ENCODE peak calls at places on chromosomes 12 and 14, in five cellular contexts. A is activated B cell treated with CpG ODN at 0.5 μM for 24 hours; X is activated CD4-positive, alpha-beta T cell treated with anti-CD3 and anti-CD28 coated beads, Interleukin-2, amount 10 ng/mL, durations not matched to agents 24 days and 14 days; D is hypothalamus; C is coronary artery. B is an unnamed sample.

GRCh38 chr14:50739186-50739585 is 71.1 kb upstream of the SAV1 start:
- DNase-seq in A (no peak), X (no peak), D (no peak), C (no peak), B (no peak)

GRCh38 chr12:108570743-108571603 is 8.6 kb downstream of the ISCU start:
- DNase-seq in A (no peak), X (no peak), D (no peak), C (no peak), B (no peak)

GRCh38 chr12:57162541-57163125 is 15.2 kb upstream of the LRP1-AS start:
- DNase-seq in A (no peak), X (no peak), D (no peak), C (no peak), B (no peak)

GRCh38 chr14:50432131-50432530 is 35.5 kb upstream of the CDKL1 start:
- DNase-seq in A (no peak), X (no peak), D (no peak), C (no peak), B (no peak)

GRCh38 chr12:103858953-103859601 is 18.0 kb upstream of the NT5DC3 start:
- DNase-seq in A (no peak), X (no peak), D (no peak), C (peak), B (no peak)

GRCh38 chr14:25150934-25151790 is 101.2 kb upstream of the STXBP6 start:
- DNase-seq in A (no peak), X (peak), D (no peak), C (no peak), B (no peak)

GRCh38 chr12:109735051-109735521 is 21.5 kb downstream of the FAM222A start:
- DNase-seq in A (peak), X (no peak), D (no peak), C (no peak), B (no peak)

GRCh38 chr12:109695961-109696461 is 17.6 kb upstream of the FAM222A start:
- DNase-seq in A (no peak), X (no peak), D (no peak), C (no peak), B (no peak)

GRCh38 chr12:6193853-6194815 is 6.1 kb upstream of the CD9 start:
- DNase-seq in A (no peak), X (no peak), D (no peak), C (no peak), B (no peak)

GRCh38 chr12:12254549-12254948 is 12.3 kb downstream of the LRP6 start:
- DNase-seq in A (no peak), X (no peak), D (no peak), C (no peak), B (no peak)

GRCh38 chr12:108572166-108572790 is 9.9 kb downstream of the ISCU start:
- DNase-seq in A (no peak), X (no peak), D (no peak), C (no peak), B (no peak)

GRCh38 chr12:32920506-32921085 is 24.0 kb upstream of the PKP2 start:
- DNase-seq in A (no peak), X (no peak), D (no peak), C (no peak), B (no peak)

GRCh38 chr14:105470812-105471771 is 3.5 kb upstream of the CRIP2 start:
- DNase-seq in A (no peak), X (no peak), D (no peak), C (no peak), B (no peak)

GRCh38 chr14:20657216-20658211 is 16.0 kb upstream of the OR6S1 start:
- DNase-seq in A (no peak), X (peak), D (no peak), C (no peak), B (no peak)

GRCh38 chr14:81219821-81220487 is 805 bp downstream of the GTF2A1 start:
- DNase-seq in A (peak), X (peak), D (no peak), C (no peak), B (no peak)

GRCh38 chr12:123966596-123966995 is 6.0 kb downstream of the CCDC92 start:
- DNase-seq in A (no peak), X (no peak), D (no peak), C (no peak), B (no peak)

GRCh38 chr14:30283822-30284446 is 275.0 kb upstream of the G2E3 start:
- DNase-seq in A (no peak), X (peak), D (no peak), C (no peak), B (no peak)

GRCh38 chr12:42666671-42667243 is 77.2 kb upstream of the PRICKLE1 start:
- DNase-seq in A (no peak), X (no peak), D (no peak), C (no peak), B (no peak)

GRCh38 chr14:98138666-98139065 is 1133.3 kb downstream of the BCL11B start:
- DNase-seq in A (no peak), X (peak), D (no peak), C (no peak), B (no peak)

GRCh38 chr14:106039400-106039799 is 513.0 kb downstream of the TMEM121 start:
- DNase-seq in A (peak), X (peak), D (no peak), C (no peak), B (no peak)

GRCh38 chr12:125065753-125066570 is 727 bp downstream of the AACS start:
- DNase-seq in A (no peak), X (no peak), D (no peak), C (no peak), B (no peak)

GRCh38 chr14:34030864-34031263 is 80.0 kb upstream of the EGLN3 start:
- DNase-seq in A (no peak), X (no peak), D (peak), C (no peak), B (no peak)

GRCh38 chr14:94045563-94046345 is 19.6 kb downstream of the OTUB2 start:
- DNase-seq in A (no peak), X (no peak), D (no peak), C (peak), B (no peak)

GRCh38 chr14:24430143-24430681 is 458 bp downstream of the KHNYN start:
- DNase-seq in A (no peak), X (peak), D (peak), C (peak), B (peak)

GRCh38 chr14:81504864-81505263 is 28.8 kb downstream of the SEL1L start:
- DNase-seq in A (no peak), X (no peak), D (no peak), C (no peak), B (no peak)